ENCODE peak calls at places on chromosomes 4 and X, in seven cellular contexts. I is heart left ventricle; Y is fibroblast of lung; H is transverse colon; A is right atrium auricular region; P is adipocyte; K is CD4-positive, alpha-beta memory T cell. L is an unnamed sample. For H3K4me1, the result is how much of the 10 kb centered on the place peaks cover.

GRCh38 chr4:152460488-152460887 is 75.4 kb downstream of the FBXW7 start:
- DNase-seq in K (no peak), A (no peak), I (no peak), H (no peak), Y (peak), P (peak), L (no peak)

GRCh38 chr4:142838781-142839180 is 7.3 kb downstream of the INPP4B start:
- DNase-seq in Y (no peak), K (no peak), P (no peak), I (no peak), H (no peak), A (no peak), L (no peak)

GRCh38 chr4:176223561-176223960 is 28.2 kb upstream of the SPATA4 start:
- DNase-seq in K (no peak), Y (no peak), H (no peak), I (no peak), A (no peak), P (no peak), L (no peak)

GRCh38 chr4:84578540-84579409 is 4.2 kb upstream of the CDS1 start:
- DNase-seq in A (no peak), H (peak), I (no peak), P (peak), K (peak), Y (peak), L (no peak)

GRCh38 chr4:41262198-41262597 is 5.5 kb downstream of the UCHL1 start:
- DNase-seq in I (no peak), P (no peak), A (no peak), H (no peak), Y (no peak), K (no peak), L (no peak)

GRCh38 chrX:109890300-109890699 is 112.6 kb upstream of the TMEM164 start:
- DNase-seq in A (no peak), H (no peak), K (no peak), Y (no peak), P (no peak), I (no peak), L (no peak)

GRCh38 chrX:276588-277171 is 4.5 kb upstream of the PLCXD1 start:
- DNase-seq in K (no peak), P (peak), Y (peak), A (no peak), H (peak), I (peak), L (no peak)

GRCh38 chrX:99305573-99305972 is 1104.5 kb downstream of the PCDH19 start:
- DNase-seq in K (no peak), P (no peak), I (no peak), H (no peak), A (no peak), Y (no peak), L (no peak)

DNA sequence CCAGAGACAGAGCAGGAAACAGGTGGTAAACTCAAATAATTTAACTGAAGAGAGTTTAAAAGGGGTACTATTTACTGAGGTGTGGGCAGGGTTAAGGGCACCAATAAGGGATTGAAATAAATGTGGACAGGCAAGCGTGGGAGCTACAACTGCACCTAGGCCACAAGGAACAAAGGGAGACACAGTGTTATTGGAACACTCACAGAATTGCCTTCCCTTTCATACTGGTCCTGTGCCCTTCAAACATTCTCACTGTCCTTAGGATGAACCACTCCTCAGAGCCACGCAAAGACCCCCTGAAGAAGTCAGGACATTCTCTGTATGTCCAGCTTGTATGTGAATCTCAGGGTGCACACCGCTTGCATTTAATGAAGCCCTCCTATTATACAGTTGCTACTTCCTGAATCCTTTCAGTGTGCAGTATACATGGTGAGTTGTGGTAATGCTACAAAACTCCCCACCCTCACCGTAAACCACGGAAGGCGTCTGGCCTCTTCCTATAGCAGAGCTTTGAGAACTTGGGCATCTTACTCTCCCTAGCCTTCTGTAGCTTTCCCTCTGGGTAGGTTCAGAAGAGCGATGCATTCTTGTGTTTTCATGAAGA is 9.6 kb upstream of the MRPL1 start:
- DNase-seq in I (no peak), K (peak), A (no peak), P (no peak), H (peak), Y (no peak), L (peak)
- H3K4me1 ChIP-seq in I (under half), K (half or more), A (under half), P (under half), H (under half), Y (under half), L (half or more)

GRCh38 chr4:23590431-23590830 is 299.4 kb downstream of the PPARGC1A start:
- DNase-seq in Y (no peak), K (no peak), P (no peak), A (no peak), I (no peak), H (no peak), L (no peak)
- H3K4me1 ChIP-seq in Y (under half), K (under half), P (under half), A (under half), I (under half), H (under half), L (under half)

GRCh38 chr4:138239496-138239895 is 2.7 kb downstream of the SLC7A11 start:
- DNase-seq in K (no peak), P (no peak), H (no peak), Y (no peak), A (no peak), I (no peak), L (no peak)
- H3K4me1 ChIP-seq in K (under half), P (under half), H (under half), Y (under half), A (under half), I (under half), L (under half)

DNA sequence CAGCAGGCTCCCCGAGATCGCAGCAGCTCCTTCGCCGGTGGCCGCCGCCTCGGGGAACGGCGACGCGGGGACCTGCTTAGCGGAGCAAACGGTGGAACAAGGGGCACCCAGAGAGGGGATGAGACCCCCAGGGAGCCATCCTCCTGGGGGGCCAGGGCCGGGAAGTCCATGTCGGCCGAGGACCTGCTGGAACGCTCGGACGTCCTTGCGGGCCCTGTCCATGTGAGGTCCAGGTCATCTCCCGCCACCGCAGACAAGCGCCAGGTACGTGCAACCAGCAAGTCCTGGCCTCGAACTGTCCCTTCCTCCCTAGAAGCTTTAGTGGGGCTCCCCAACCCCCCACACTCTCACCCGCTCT is 156.3 kb downstream of the SOWAHB start:
- DNase-seq in K (no peak), I (no peak), P (no peak), A (no peak), Y (no peak), H (no peak), L (no peak)
- H3K4me1 ChIP-seq in K (under half), I (under half), P (under half), A (under half), Y (under half), H (under half), L (under half)

GRCh38 chr4:7167706-7168105 is 24.6 kb upstream of the SORCS2 start:
- DNase-seq in P (no peak), A (no peak), K (no peak), Y (no peak), H (no peak), I (no peak), L (no peak)
- H3K4me1 ChIP-seq in P (under half), A (under half), K (under half), Y (under half), H (under half), I (under half), L (under half)

DNA sequence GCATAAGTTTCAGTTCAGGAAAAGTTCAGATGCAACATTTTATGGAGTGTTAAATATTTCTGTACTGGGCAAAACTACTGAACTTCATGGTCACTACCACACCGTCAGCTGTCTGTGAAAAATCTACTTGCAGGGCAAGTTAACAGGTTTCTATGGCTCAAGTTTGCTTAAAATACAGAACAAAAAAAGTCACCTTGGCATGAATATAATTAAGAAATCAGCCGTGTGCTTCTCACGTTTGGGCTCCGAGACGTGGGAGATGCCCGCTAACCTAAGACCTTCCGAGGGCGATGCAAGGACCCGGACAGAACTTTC is 633 bp downstream of the TAPT1 start:
- DNase-seq in P (no peak), A (no peak), H (no peak), Y (peak), I (no peak), K (no peak), L (no peak)
- H3K4me1 ChIP-seq in P (under half), A (under half), H (under half), Y (under half), I (under half), K (half or more), L (under half)

GRCh38 chr4:184447664-184448063 is 26.7 kb downstream of the IRF2 start:
- DNase-seq in P (no peak), K (no peak), Y (no peak), I (no peak), H (no peak), A (no peak), L (no peak)
- H3K4me1 ChIP-seq in P (under half), K (half or more), Y (under half), I (under half), H (under half), A (under half), L (half or more)

L was measured in CD8-positive, alpha-beta memory T cell.